ENCODE peak calls at places on chromosomes 11 and 22, in four cellular contexts. L, U, G and Y are unnamed samples.

GRCh38 chr22:33699176-33699575 is 221.1 kb downstream of the LARGE1 start:
- DNase-seq in G (no peak), L (no peak), U (no peak), Y (no peak)

GRCh38 chr11:117128289-117128688 is 15.8 kb upstream of the PAFAH1B2 start:
- DNase-seq in L (no peak), U (no peak), G (no peak), Y (no peak)

GRCh38 chr22:20836987-20837823 is 21.4 kb downstream of the PI4KA start:
- DNase-seq in U (no peak), L (no peak), G (no peak), Y (no peak)

GRCh38 chr22:24964441-24964840 is 11.9 kb downstream of the KIAA1671 start:
- DNase-seq in G (no peak), U (no peak), L (no peak), Y (no peak)

GRCh38 chr11:112965601-112966125 is 4.4 kb downstream of the NCAM1 start:
- DNase-seq in U (no peak), G (no peak), L (no peak), Y (no peak)

GRCh38 chr11:83088965-83089364 is 17.3 kb upstream of the RAB30 start:
- DNase-seq in U (no peak), L (no peak), G (no peak), Y (no peak)

GRCh38 chr11:11237433-11237832 is 115.6 kb downstream of the CSNK2A3 start:
- DNase-seq in L (no peak), U (no peak), G (no peak), Y (no peak)

GRCh38 chr11:35362571-35362980 is 56.8 kb downstream of the SLC1A2 start:
- DNase-seq in L (no peak), G (no peak), U (no peak), Y (no peak)

GRCh38 chr22:19814428-19814827 is 40.2 kb downstream of the GNB1L start:
- DNase-seq in U (no peak), G (no peak), L (no peak), Y (no peak)

DNA sequence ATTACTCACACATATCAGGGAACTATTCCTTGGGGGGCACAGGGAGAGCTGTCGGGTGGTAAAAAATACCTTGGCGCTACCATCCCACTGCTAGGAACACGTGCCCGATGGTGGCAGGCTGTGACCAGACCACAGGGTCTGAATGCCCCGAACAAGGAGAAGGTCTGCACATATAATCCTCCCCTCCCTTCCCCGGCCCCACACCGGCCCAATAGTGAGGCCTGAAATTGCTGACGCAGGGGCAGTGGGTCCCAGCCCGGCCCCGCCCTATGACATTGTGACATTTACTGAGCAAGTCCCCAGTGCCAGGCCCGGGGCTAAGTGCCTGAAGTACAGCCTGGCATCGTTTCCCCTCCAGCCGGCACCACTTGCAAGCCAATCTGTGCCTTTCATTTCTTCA is 19.5 kb downstream of the MN1 start:
- DNase-seq in G (no peak), U (no peak), L (no peak), Y (no peak)
- TF ChIP-seq POLR2A in G (no peak), U (no peak), L (no peak), Y (no peak)

DNA sequence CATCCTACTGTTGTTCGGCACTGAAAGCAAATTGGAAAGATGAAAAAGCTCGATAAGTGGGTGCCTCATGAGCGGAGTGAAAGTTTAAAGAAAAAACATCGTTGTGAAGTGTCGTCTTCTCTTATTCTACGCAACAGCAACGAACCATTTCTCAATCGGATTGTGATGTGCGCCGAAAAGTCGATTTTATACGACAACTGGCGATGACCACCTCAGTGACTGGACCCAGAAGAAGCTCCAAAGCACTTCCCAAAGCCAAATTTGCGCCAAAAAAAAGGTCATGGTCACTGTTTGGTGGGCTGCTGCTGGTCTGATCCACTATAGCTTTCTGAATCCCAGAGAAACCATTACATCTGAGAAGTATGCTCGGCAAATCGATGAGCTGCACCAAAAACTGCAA is 58.4 kb upstream of the FBXO3 start:
- DNase-seq in U (no peak), G (no peak), L (no peak), Y (no peak)
- TF ChIP-seq POLR2A in U (no peak), G (no peak), L (no peak), Y (no peak)

DNA sequence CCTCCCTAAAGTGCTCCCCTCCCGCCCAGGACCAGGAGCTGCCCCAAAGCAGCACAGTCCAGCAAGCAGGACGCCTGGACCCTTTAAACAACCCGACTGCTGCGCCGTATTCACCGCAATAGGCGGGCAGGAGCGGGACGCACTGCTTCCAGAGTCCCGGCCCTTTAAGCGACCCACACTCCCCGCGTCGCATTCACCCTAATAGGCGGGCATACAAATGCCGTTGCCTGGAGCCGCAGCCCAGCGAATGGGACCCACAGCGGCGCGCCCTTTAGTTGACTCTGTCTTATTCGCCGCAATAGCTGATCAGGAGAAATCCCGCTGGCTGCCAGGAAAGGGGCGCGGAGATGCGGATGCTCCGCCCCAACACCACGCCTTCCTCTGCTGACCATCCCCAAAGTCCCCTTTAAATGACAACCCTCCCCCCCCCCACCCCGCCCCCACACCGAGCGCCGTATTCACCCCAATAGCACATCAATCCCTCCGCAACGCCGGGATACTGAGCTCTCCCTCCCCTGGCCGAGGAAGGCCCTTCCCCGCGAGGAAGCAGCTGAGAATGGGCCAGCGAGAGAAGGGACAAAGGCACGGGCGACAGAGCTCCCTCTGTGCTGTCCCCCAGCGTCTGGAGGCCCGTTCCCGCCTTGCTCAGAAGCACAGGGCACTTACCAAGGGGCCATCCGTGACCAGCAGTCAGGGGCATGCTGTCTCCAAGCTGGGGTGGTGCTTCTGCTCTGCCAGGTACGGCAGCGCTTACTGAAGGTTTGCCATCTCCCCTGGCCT is 4.7 kb downstream of the OSBPL5 start:
- DNase-seq in G (peak; percentile 89), L (peak; percentile 83), U (peak; percentile 94), Y (peak; percentile 88)
- TF ChIP-seq POLR2A in G (no peak), L (no peak), U (no peak), Y (no peak)

DNA sequence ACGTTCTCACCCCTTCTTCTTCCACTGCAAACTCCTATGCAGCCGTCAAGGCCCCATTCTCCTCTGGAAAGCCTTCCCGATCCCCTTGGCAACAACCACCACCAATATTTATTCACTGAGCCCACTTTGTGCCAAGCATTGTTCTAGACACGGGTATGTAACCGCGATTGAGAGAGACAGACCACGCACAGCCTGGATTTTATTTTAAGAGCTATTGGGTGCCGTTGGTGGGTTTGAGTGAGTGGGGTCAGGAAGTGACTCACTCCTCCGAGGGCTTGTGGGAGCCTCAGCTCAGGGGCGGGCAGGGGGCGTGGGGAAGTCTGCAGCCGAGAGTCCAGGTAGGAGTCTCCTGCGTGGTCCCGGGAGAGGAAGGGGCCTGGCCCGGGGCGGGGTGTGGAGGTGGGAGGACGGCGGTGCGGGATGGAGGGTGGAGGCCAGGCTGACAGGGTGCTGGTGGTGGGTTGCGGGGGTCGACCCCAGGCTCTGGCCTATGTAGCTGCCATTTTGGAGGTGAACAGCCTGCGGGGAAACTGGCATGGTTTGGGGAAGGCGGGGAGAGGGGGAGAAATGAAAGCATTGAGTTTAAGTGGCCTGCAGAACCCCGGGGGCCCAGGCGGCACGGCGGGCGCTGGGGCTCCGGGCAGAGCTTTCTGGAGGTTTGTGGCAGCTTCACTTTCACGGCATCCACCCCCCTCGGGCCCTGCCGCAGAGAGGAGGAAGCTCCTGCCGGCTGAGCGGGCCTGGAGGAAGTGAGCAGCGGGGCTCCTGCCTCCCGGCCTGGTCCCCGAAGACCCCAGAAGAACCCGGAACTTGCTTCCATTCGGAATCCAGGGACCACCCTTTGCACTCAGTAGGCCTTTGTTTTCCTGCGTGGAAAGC is 547 bp downstream of the PARVG start:
- DNase-seq in U (no peak), L (no peak), G (peak; percentile 80), Y (no peak)
- TF ChIP-seq POLR2A in U (no peak), L (no peak), G (no peak), Y (no peak)

GRCh38 chr11:61129608-61130523 is 27.6 kb downstream of the CD5 start:
- DNase-seq in G (peak; percentile 96), L (peak; percentile 90), U (peak; percentile 91), Y (peak; percentile 96)
- TF ChIP-seq POLR2A in G (peak; percentile 26), L (no peak), U (no peak), Y (no peak)

GRCh38 chr11:65609711-65610110 is 4.3 kb downstream of the MAP3K11 start:
- DNase-seq in U (no peak), L (no peak), G (no peak), Y (no peak)
- TF ChIP-seq POLR2A in U (no peak), L (no peak), G (no peak), Y (no peak)